ENCODE peak calls at places on chromosomes 3 and 15, in four cellular contexts. A, G, W and M are unnamed samples.

GRCh38 chr15:65785151-65785550 is 6.9 kb downstream of the DENND4A start:
- DNase-seq in A (no peak), G (no peak), W (no peak), M (no peak)

GRCh38 chr15:79539426-79539825 is 107.3 kb downstream of the MINAR1 start:
- DNase-seq in A (no peak), G (no peak), W (no peak), M (no peak)

GRCh38 chr15:50262533-50262932 is 3.0 kb downstream of the HDC start:
- DNase-seq in A (no peak), G (peak; percentile 84), W (no peak), M (no peak)

GRCh38 chr15:100226107-100226506 is 115.7 kb downstream of the ADAMTS17 start:
- DNase-seq in A (no peak), G (no peak), W (no peak), M (no peak)

GRCh38 chr15:99452728-99453643 is 112.8 kb upstream of the MEF2A start:
- DNase-seq in A (peak; percentile 61), G (peak; percentile 97), W (no peak), M (peak; percentile 80)

GRCh38 chr3:148791296-148791695 is 36.3 kb upstream of the CPB1 start:
- DNase-seq in A (no peak), G (no peak), W (no peak), M (no peak)

GRCh38 chr3:158573714-158574113 is 2.7 kb downstream of the MLF1 start:
- DNase-seq in A (no peak), G (no peak), W (peak; percentile 12), M (no peak)

GRCh38 chr3:114435733-114436132 is 141.9 kb downstream of the TIGIT start:
- DNase-seq in A (no peak), G (no peak), W (no peak), M (no peak)

GRCh38 chr15:78056714-78057269 is 20.7 kb downstream of the TBC1D2B start:
- DNase-seq in A (no peak), G (no peak), W (no peak), M (no peak)

GRCh38 chr3:184523825-184524615 is 37.6 kb upstream of the EPHB3 start:
- DNase-seq in A (no peak), G (no peak), W (peak; percentile 40), M (peak; percentile 65)

GRCh38 chr15:66723826-66724731 is 22.0 kb downstream of the SMAD6 start:
- DNase-seq in A (no peak), G (no peak), W (peak; percentile 33), M (no peak)

GRCh38 chr3:100635273-100635701 is 25.9 kb downstream of the ADGRG7 start:
- DNase-seq in A (no peak), G (no peak), W (no peak), M (no peak)

GRCh38 chr3:142808103-142808917 is 80.6 kb downstream of the PCOLCE2 start:
- DNase-seq in A (no peak), G (no peak), W (no peak), M (no peak)

GRCh38 chr3:25583343-25583742 is 81.4 kb downstream of the TOP2B start:
- DNase-seq in A (no peak), G (peak; percentile 70), W (no peak), M (no peak)

GRCh38 chr3:27185231-27185989 is 183.8 kb downstream of the NEK10 start:
- DNase-seq in A (no peak), G (no peak), W (no peak), M (no peak)

GRCh38 chr3:143707848-143708247 is 140.4 kb downstream of the SLC9A9 start:
- DNase-seq in A (no peak), G (no peak), W (no peak), M (no peak)

GRCh38 chr3:37447732-37448131 is 273.4 kb upstream of the LRRFIP2 start:
- DNase-seq in A (no peak), G (no peak), W (no peak), M (no peak)
- H3K27me3 ChIP-seq in A (no peaks in the 10 kb centered on the region), G (no peaks in the 10 kb centered on the region), W (peaks cover 24% of the 10 kb centered on the region), M (no peaks in the 10 kb centered on the region)

DNA sequence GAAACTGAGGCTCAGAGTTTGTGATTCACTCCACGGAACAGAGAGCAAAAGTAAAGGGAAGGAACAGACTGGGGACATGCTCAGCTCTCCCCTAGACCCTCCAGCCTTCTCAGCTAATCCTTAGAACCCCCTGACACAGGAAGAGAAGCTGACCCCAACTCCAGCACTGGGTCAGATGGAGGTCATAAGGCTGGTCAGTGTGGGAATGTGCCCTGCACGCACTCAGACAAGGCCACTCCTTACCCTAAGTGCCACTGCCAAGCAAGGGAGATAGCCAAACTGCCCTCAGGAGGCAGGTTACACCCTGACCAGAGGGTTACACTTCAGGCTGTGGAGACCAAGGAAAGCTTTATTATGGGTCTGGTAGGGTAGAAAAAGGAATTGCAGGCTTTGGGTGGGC is 1.2 kb downstream of the RPL29 start:
- DNase-seq in A (no peak), G (no peak), W (no peak), M (no peak)
- H3K27ac ChIP-seq in A (no peak overlapping the region), G (peak overlapping the region; percentile 88), W (peak overlapping the region; percentile 80), M (peak overlapping the region; percentile 93)

DNA sequence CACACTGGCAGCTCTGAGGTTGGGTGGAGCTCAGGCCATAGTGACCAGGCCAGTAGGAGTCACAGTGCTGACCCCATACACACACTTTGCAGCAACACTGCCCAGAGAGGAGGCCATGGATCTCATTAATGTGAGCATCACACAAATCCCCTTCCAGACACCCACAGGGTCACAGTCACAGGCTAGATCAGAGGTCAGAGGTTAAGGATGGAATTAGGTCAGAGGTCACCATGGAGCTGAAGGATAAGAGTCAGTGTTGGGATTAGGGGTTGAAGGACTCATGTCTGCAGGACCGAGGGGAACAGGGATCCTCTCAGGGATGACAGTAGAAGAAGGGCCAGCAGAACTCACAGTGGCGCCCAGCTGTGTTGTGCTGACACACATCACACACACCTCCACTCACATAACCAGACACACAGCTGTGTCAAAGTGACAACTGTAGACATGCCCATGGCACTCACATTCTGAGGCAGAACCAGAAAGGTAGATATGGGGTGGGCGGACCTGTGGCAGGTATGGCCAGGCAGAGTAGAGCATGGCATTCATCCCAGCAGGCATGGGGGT is 12.7 kb downstream of the CCDC71 start:
- DNase-seq in A (no peak), G (no peak), W (no peak), M (no peak)
- TF ChIP-seq EP300 in A (no peak), G (no peak), W (no peak), M (no peak)

DNA sequence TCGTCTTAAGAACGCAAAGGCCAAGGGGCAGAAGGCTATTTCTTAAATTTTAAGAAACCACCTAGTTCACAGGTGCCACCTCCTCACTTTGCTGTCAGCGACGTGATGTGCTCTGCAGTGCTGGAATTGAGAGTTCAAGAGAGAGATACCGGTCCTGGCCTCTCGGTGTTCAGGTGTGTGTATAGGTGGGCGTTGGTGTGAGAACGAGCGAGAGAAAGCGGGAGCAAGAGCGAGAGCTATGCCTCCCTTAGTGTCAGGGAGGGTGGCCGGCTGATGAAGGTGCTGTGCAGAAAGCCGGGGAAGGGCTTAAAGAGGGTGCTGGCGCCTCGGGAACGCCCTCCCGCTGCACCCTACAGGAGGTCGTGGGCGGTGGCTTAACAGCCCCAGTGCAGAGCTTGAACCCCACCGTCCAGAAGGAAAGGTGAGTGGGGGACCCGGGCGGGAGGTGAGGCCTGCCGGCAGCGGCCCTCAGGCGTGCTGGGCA is 247.1 kb upstream of the TOPAZ1 start:
- DNase-seq in A (no peak), G (no peak), W (no peak), M (no peak)
- H3K27me3 ChIP-seq in A (no peaks in the 10 kb centered on the region), G (peaks cover 75% of the 10 kb centered on the region), W (peaks cover 41% of the 10 kb centered on the region), M (peaks cover 49% of the 10 kb centered on the region)